ENCODE peak calls at places on chromosomes 12 and 14, in seven cellular contexts. H is HepG2, B is GM12878, E is Panc1, V is HCT116, K is K562, I is upper lobe of left lung. R is an unnamed sample.

GRCh38 chr12:64194333-64195149 is 27.6 kb downstream of the KICS2 start:
- ATAC-seq in H (no peak), B (no peak), E (no peak), V (no peak), K (no peak), I (no peak), R (no peak)

GRCh38 chr12:8482446-8483080 is 26.8 kb downstream of the CLEC6A start:
- ATAC-seq in H (no peak), B (no peak), E (no peak), V (no peak), K (no peak), I (no peak), R (no peak)

GRCh38 chr14:36161781-36162180 is 14.7 kb downstream of the PTCSC3 start:
- ATAC-seq in H (peak; percentile 56), B (no peak), E (no peak), V (no peak), K (no peak), I (no peak), R (no peak)

GRCh38 chr12:1606021-1606622 is 11.7 kb upstream of the FBXL14 start:
- ATAC-seq in H (peak; percentile 60), B (peak; percentile 82), E (peak; percentile 81), V (peak; percentile 71), K (peak; percentile 79), I (peak; percentile 84), R (peak; percentile 80)

GRCh38 chr14:37810094-37810801 is 214.8 kb downstream of the TTC6 start:
- ATAC-seq in H (peak; percentile 92), B (no peak), E (no peak), V (no peak), K (no peak), I (no peak), R (no peak)

GRCh38 chr12:16513231-16513630 is 92.7 kb downstream of the LMO3 start:
- ATAC-seq in H (no peak), B (no peak), E (no peak), V (no peak), K (no peak), I (no peak), R (no peak)

GRCh38 chr12:64946132-64946829 is 121.8 kb downstream of the TBC1D30 start:
- ATAC-seq in H (no peak), B (no peak), E (peak; percentile 58), V (no peak), K (no peak), I (peak; percentile 29), R (peak; percentile 53)

GRCh38 chr12:114918535-114919233 is 234.7 kb upstream of the TBX3 start:
- ATAC-seq in H (peak; percentile 97), B (no peak), E (peak; percentile 80), V (no peak), K (no peak), I (no peak), R (no peak)

GRCh38 chr12:15996948-15997347 is 85.8 kb downstream of the DERA start:
- ATAC-seq in H (no peak), B (no peak), E (no peak), V (no peak), K (no peak), I (no peak), R (no peak)

GRCh38 chr14:21987937-21988336 is 314.3 kb upstream of the OR4E1 start:
- ATAC-seq in H (peak; percentile 94), B (no peak), E (no peak), V (peak; percentile 80), K (peak; percentile 74), I (no peak), R (peak; percentile 48)

GRCh38 chr14:85974602-85975001 is 444.7 kb downstream of the FLRT2 start:
- ATAC-seq in H (no peak), B (no peak), E (no peak), V (no peak), K (no peak), I (no peak), R (no peak)

GRCh38 chr12:25829192-25829591 is 129.3 kb upstream of the RASSF8 start:
- ATAC-seq in H (no peak), B (no peak), E (no peak), V (no peak), K (no peak), I (no peak), R (peak; percentile 94)

GRCh38 chr12:74108729-74109128 is 428.9 kb upstream of the ATXN7L3B start:
- ATAC-seq in H (no peak), B (no peak), E (no peak), V (no peak), K (no peak), I (no peak), R (no peak)

GRCh38 chr14:65879218-65880009 is 466.9 kb downstream of the FUT8 start:
- ATAC-seq in H (no peak), B (no peak), E (no peak), V (no peak), K (no peak), I (no peak), R (no peak)

GRCh38 chr12:71639341-71639760 is 24.3 kb downstream of the ZFC3H1 start:
- ATAC-seq in H (peak; percentile 98), B (peak; percentile 86), E (peak; percentile 74), V (peak; percentile 75), K (peak; percentile 84), I (no peak), R (no peak)

GRCh38 chr14:34843011-34843554 is 32.1 kb downstream of the BAZ1A start:
- ATAC-seq in H (peak; percentile 75), B (peak; percentile 82), E (peak; percentile 48), V (peak; percentile 61), K (peak; percentile 83), I (peak; percentile 81), R (no peak)

GRCh38 chr14:61470954-61471279 is 149.5 kb downstream of the PRKCH start:
- ATAC-seq in H (no peak), B (no peak), E (no peak), V (no peak), K (no peak), I (no peak), R (no peak)

GRCh38 chr12:52629251-52630103 is 11.1 kb upstream of the KRT73 start:
- ATAC-seq in H (no peak), B (no peak), E (no peak), V (no peak), K (no peak), I (no peak), R (no peak)

GRCh38 chr12:54033106-54033979 is 493 bp downstream of the HOXC5 start:
- ATAC-seq in H (peak; percentile 59), B (peak; percentile 63), E (no peak), V (peak; percentile 74), K (no peak), I (peak; percentile 67), R (peak; percentile 48)

GRCh38 chr12:44433647-44434046 is 442.5 kb downstream of the NELL2 start:
- ATAC-seq in H (no peak), B (peak; percentile 38), E (no peak), V (no peak), K (no peak), I (no peak), R (no peak)

DNA sequence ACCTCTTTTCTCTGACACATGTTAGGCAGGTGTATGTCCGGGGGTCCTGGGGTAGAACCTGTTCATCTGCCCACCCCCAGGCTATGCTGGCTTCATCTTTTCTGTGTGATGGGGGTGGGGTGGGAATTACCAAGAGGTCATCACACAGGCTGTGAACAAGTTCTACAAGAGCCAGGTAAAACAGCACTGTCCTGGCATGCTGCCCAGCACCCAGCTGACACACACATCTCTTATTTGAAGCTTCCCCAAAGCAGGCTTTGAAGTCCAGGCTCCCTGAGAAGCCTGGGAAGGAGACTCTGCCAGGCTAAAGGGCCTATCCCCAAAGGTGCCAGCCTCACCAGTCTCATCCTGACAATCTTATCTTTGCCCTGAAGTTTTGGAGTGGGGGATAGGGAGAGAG is 141.1 kb downstream of the ALG10 start:
- ATAC-seq in H (no peak), B (no peak), E (no peak), V (no peak), K (no peak), I (no peak), R (no peak)
- H3K9me3 ChIP-seq in H (no peaks in the 10 kb centered on the region), B (no peaks in the 10 kb centered on the region), E (no peaks in the 10 kb centered on the region), V (no peaks in the 10 kb centered on the region), K (no peaks in the 10 kb centered on the region), I (no peaks in the 10 kb centered on the region), R (no peaks in the 10 kb centered on the region)

DNA sequence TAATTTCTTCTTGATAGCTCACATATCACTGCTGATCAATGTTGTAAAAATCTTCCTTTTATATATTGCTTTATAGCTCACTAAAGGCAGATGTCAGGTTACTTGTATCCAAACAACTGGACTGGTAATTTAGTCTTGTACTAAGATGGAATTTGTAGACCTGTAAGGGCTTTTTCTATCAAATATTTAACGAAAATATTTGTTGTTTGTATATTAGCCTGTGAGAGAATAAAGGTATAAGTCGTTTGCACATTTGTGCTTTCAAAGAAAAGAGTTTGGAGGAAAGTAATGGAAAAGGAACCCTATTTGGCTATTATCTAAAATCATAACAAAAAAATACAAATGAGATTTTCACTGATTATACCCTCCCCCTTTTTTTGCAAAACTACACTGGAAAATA is 12.1 kb downstream of the FOXG1 start:
- ATAC-seq in H (no peak), B (no peak), E (no peak), V (no peak), K (no peak), I (no peak), R (no peak)
- TF ChIP-seq CTCF in H (no peak), B (no peak), E (no peak), V (no peak), K (no peak), I (no peak), R (no peak)

DNA sequence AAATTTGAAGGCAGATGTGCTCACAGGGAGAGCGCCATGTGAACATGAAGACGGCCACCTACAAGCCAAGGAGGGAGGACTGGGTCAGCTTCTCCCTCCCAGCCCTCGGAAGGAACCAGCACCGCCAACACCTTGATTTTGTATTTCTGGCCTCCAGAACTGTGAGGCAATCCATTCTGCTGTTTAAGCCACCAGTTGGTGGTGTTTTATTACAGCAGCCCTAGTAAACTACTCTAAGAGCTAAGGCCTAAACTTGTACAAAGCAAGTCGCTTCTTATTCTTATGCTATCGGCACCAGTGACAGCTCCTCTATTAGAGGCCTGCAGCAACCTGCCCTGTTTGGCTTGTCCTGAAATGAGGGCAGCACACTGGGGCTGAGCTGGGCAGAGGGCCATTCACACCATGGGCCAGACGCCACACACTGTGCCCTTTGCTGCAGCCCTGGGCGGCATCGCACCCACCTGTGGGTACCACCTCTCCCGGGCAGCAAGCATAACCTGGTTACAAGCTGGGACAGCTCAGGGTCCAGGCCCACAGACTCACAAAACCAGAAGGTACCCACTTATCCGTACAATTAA is 62.7 kb downstream of the NOS1 start:
- ATAC-seq in H (no peak), B (no peak), E (no peak), V (no peak), K (no peak), I (no peak), R (no peak)
- TF ChIP-seq POLR2AphosphoS5 in H (no peak), B (no peak), E (no peak), V (no peak), K (no peak), I (no peak), R (no peak)

GRCh38 chr12:34344851-34345522 is 322.7 kb downstream of the ALG10 start:
- ATAC-seq in H (peak; percentile 34), B (no peak), E (no peak), V (no peak), K (no peak), I (no peak), R (no peak)
- H3K9me3 ChIP-seq in H (no peaks in the 10 kb centered on the region), B (no peaks in the 10 kb centered on the region), E (no peaks in the 10 kb centered on the region), V (no peaks in the 10 kb centered on the region), K (no peaks in the 10 kb centered on the region), I (no peaks in the 10 kb centered on the region), R (no peaks in the 10 kb centered on the region)

GRCh38 chr12:125455556-125455955 is 390.3 kb downstream of the AACS start:
- ATAC-seq in H (no peak), B (no peak), E (no peak), V (no peak), K (no peak), I (no peak), R (no peak)
- TF ChIP-seq CTCF in H (no peak), B (no peak), E (no peak), V (peak; percentile 25), K (no peak), I (no peak), R (no peak)